ENCODE peak calls at places on chromosomes 1 and 21, in ten cellular contexts. I is endodermal cell; M is NCI-H2081; X is colonic mucosa; S is HCEC 1CT; E is iPS-NIHi11; O is T1000; G is activated CD8-positive, alpha-beta memory T cell treated with anti-CD3 and anti-CD28 coated beads for 1 hour; H is T-helper 2 cell; K is stimulated activated CD4-positive, alpha-beta T cell treated with anti-CD3 and anti-CD28 coated beads, TNF-alpha, amount 100 ng/mL, for 1 hour. B is an unnamed sample.

GRCh38 chr1:57845041-57845440 is 421.2 kb upstream of the DAB1 start:
- DNase-seq in X (no peak), K (no peak), O (no peak), H (no peak), G (no peak), I (no peak), E (no peak), M (no peak), S (no peak), B (no peak)

GRCh38 chr1:24283326-24284155 is 35.6 kb upstream of the GRHL3 start:
- DNase-seq in K (no peak), E (no peak), S (peak), X (peak), I (no peak), M (no peak), H (no peak), O (peak), G (no peak), B (no peak)

GRCh38 chr1:11729498-11730428 is 6.2 kb upstream of the AGTRAP start:
- DNase-seq in H (no peak), M (no peak), O (no peak), E (no peak), I (peak), X (peak), S (no peak), G (no peak), K (no peak), B (no peak)

GRCh38 chr1:20216574-20216973 is 30.3 kb upstream of the PLA2G2C start:
- DNase-seq in X (peak), O (no peak), I (peak), H (no peak), E (no peak), K (no peak), G (no peak), M (no peak), S (peak), B (peak)

GRCh38 chr1:31984419-31985347 is 29.0 kb upstream of the KHDRBS1 start:
- DNase-seq in M (no peak), I (no peak), E (no peak), H (no peak), X (no peak), K (peak), O (no peak), G (peak), S (peak), B (no peak)

GRCh38 chr1:206985162-206985749 is 15.0 kb upstream of the FCAMR start:
- DNase-seq in X (no peak), E (peak), I (peak), G (no peak), O (no peak), H (no peak), K (no peak), M (no peak), S (no peak), B (peak)

GRCh38 chr1:209937996-209938959 is at the start of gene SYT14:
- DNase-seq in M (peak), O (no peak), I (peak), S (no peak), E (peak), K (no peak), G (no peak), X (no peak), H (no peak), B (peak)

GRCh38 chr1:12134716-12135115 is 32.1 kb upstream of the TNFRSF1B start:
- DNase-seq in M (no peak), G (no peak), S (no peak), I (no peak), O (no peak), E (no peak), H (no peak), K (no peak), X (no peak), B (no peak)

GRCh38 chr21:32994305-32994704 is 31.4 kb upstream of the OLIG2 start:
- DNase-seq in E (no peak), O (no peak), H (no peak), K (no peak), M (no peak), S (peak), X (no peak), G (no peak), I (no peak), B (peak)

GRCh38 chr1:165895451-165895871 is 68.0 kb downstream of the UCK2 start:
- DNase-seq in O (no peak), K (no peak), I (no peak), S (peak), M (no peak), E (no peak), H (no peak), G (no peak), X (no peak), B (no peak)

GRCh38 chr21:39429445-39429844 is 16.1 kb downstream of the LCA5L start:
- DNase-seq in S (no peak), E (no peak), I (no peak), G (no peak), O (no peak), H (no peak), X (no peak), K (no peak), M (no peak), B (no peak)

GRCh38 chr1:115105836-115106235 is 16.5 kb upstream of the TSPAN2 start:
- DNase-seq in X (no peak), K (no peak), O (no peak), S (no peak), I (no peak), E (no peak), M (no peak), G (no peak), H (no peak), B (no peak)

B was measured in GM23338.